ENCODE peak calls at places on chromosomes 2 and 18, in seven cellular contexts. B is A549, P is neural crest cell, V is Calu3, A is mammary epithelial cell, K is cardiac muscle cell, Y is HepG2. M is an unnamed sample.

GRCh38 chr2:239774142-239774462 is 251.0 kb downstream of the NDUFA10 start:
- DNase-seq in B (no peak), P (no peak), V (no peak), A (no peak), K (no peak), Y (no peak), M (no peak)

GRCh38 chr2:120344214-120344990 is 1.5 kb upstream of the INHBB start:
- DNase-seq in B (no peak), P (peak; percentile 29), V (peak; percentile 27), A (no peak), K (peak; percentile 34), Y (no peak), M (no peak)

GRCh38 chr2:79982445-79982844 is 322.1 kb downstream of the LRRTM1 start:
- DNase-seq in B (no peak), P (peak; percentile 11), V (peak; percentile 18), A (no peak), K (no peak), Y (peak; percentile 18), M (no peak)

GRCh38 chr2:150042844-150043503 is 444.5 kb downstream of the RND3 start:
- DNase-seq in B (no peak), P (no peak), V (no peak), A (no peak), K (no peak), Y (no peak), M (no peak)

GRCh38 chr2:49261021-49261538 is 106.8 kb upstream of the FSHR start:
- DNase-seq in B (no peak), P (no peak), V (no peak), A (no peak), K (peak; percentile 23), Y (no peak), M (no peak)

GRCh38 chr2:96747061-96747460 is 7.2 kb upstream of the LMAN2L start:
- DNase-seq in B (no peak), P (no peak), V (no peak), A (no peak), K (no peak), Y (no peak), M (no peak)

GRCh38 chr2:161283926-161284325 is 24.3 kb upstream of the PSMD14 start:
- DNase-seq in B (no peak), P (no peak), V (no peak), A (no peak), K (peak; percentile 25), Y (no peak), M (no peak)

GRCh38 chr2:223297788-223298187 is 245.8 kb downstream of the KCNE4 start:
- DNase-seq in B (no peak), P (no peak), V (no peak), A (peak; percentile 14), K (no peak), Y (no peak), M (no peak)

GRCh38 chr2:106147665-106148064 is 46.4 kb downstream of the UXS1 start:
- DNase-seq in B (no peak), P (no peak), V (no peak), A (no peak), K (no peak), Y (no peak), M (no peak)

GRCh38 chr2:54954705-54955357 is 95.4 kb downstream of the RTN4 start:
- DNase-seq in B (no peak), P (no peak), V (no peak), A (no peak), K (no peak), Y (no peak), M (no peak)

GRCh38 chr2:85398426-85399182 is 11.6 kb downstream of the CAPG start:
- DNase-seq in B (no peak), P (no peak), V (no peak), A (no peak), K (no peak), Y (no peak), M (no peak)

GRCh38 chr2:111946294-111947114 is 48.1 kb downstream of the MERTK start:
- DNase-seq in B (peak; percentile 22), P (no peak), V (peak; percentile 77), A (peak; percentile 94), K (peak; percentile 93), Y (peak; percentile 70), M (no peak)

GRCh38 chr2:175111200-175111657 is 56.8 kb downstream of the ATF2 start:
- DNase-seq in B (peak; percentile 16), P (no peak), V (no peak), A (peak; percentile 34), K (peak; percentile 68), Y (peak; percentile 61), M (no peak)

GRCh38 chr2:222703866-222704265 is 32.4 kb downstream of the MOGAT1 start:
- DNase-seq in B (no peak), P (no peak), V (no peak), A (no peak), K (peak; percentile 5), Y (no peak), M (no peak)

GRCh38 chr2:31978998-31979397 is 31.8 kb downstream of the MEMO1 start:
- DNase-seq in B (no peak), P (no peak), V (no peak), A (no peak), K (no peak), Y (no peak), M (no peak)

GRCh38 chr2:151922845-151923666 is 94.8 kb upstream of the ARL5A start:
- DNase-seq in B (no peak), P (no peak), V (peak; percentile 78), A (peak; percentile 40), K (peak; percentile 42), Y (peak; percentile 43), M (no peak)

GRCh38 chr18:34977787-34978532 is 63.3 kb upstream of the MAPRE2 start:
- DNase-seq in B (no peak), P (peak; percentile 28), V (peak; percentile 74), A (peak; percentile 66), K (no peak), Y (no peak), M (peak; percentile 39)

GRCh38 chr2:204357175-204357695 is 188.0 kb upstream of the PARD3B start:
- DNase-seq in B (no peak), P (no peak), V (no peak), A (no peak), K (no peak), Y (no peak), M (no peak)

GRCh38 chr2:204361738-204362137 is 183.5 kb upstream of the PARD3B start:
- DNase-seq in B (no peak), P (no peak), V (no peak), A (no peak), K (no peak), Y (no peak), M (no peak)

GRCh38 chr2:204362603-204363002 is 182.7 kb upstream of the PARD3B start:
- DNase-seq in B (no peak), P (no peak), V (no peak), A (no peak), K (no peak), Y (no peak), M (no peak)

GRCh38 chr2:204363513-204363912 is 181.8 kb upstream of the PARD3B start:
- DNase-seq in B (no peak), P (no peak), V (no peak), A (no peak), K (no peak), Y (no peak), M (no peak)

GRCh38 chr2:204360218-204361007 is 184.9 kb upstream of the PARD3B start:
- DNase-seq in B (no peak), P (no peak), V (no peak), A (no peak), K (no peak), Y (no peak), M (no peak)
- TF ChIP-seq CTCF in B (no peak), P (no peak), V (no peak), A (no peak), K (no peak), Y (no peak), M (no peak)

GRCh38 chr2:10345813-10346212 is 43.1 kb downstream of the HPCAL1 start:
- DNase-seq in B (no peak), P (no peak), V (no peak), A (no peak), K (no peak), Y (no peak), M (no peak)

GRCh38 chr2:10345126-10345525 is 42.4 kb downstream of the HPCAL1 start:
- DNase-seq in B (no peak), P (no peak), V (no peak), A (no peak), K (no peak), Y (no peak), M (no peak)

GRCh38 chr2:10344105-10345066 is 41.7 kb downstream of the HPCAL1 start:
- DNase-seq in B (no peak), P (no peak), V (no peak), A (no peak), K (no peak), Y (no peak), M (no peak)

GRCh38 chr2:10347559-10347941 is 44.8 kb downstream of the HPCAL1 start:
- DNase-seq in B (no peak), P (no peak), V (no peak), A (no peak), K (no peak), Y (no peak), M (no peak)

GRCh38 chr2:10346929-10347558 is 44.3 kb downstream of the HPCAL1 start:
- DNase-seq in B (no peak), P (no peak), V (no peak), A (no peak), K (no peak), Y (no peak), M (no peak)
- TF ChIP-seq CTCF in B (no peak), P (no peak), V (no peak), A (no peak), K (no peak), Y (no peak), M (no peak)

GRCh38 chr18:36526611-36527010 is 229.1 kb downstream of the FHOD3 start:
- DNase-seq in B (no peak), P (no peak), V (no peak), A (no peak), K (no peak), Y (no peak), M (no peak)
- TF ChIP-seq CTCF in B (no peak), P (no peak), V (no peak), A (no peak), K (no peak), Y (no peak), M (no peak)

GRCh38 chr2:25380586-25381360 is 39.0 kb upstream of the DNMT3A start:
- DNase-seq in B (no peak), P (no peak), V (no peak), A (no peak), K (no peak), Y (no peak), M (peak; percentile 13)

GRCh38 chr2:25386662-25387478 is 45.1 kb upstream of the DNMT3A start:
- DNase-seq in B (no peak), P (no peak), V (no peak), A (no peak), K (no peak), Y (no peak), M (no peak)

GRCh38 chr2:25380023-25380422 is 38.3 kb upstream of the DNMT3A start:
- DNase-seq in B (no peak), P (no peak), V (no peak), A (no peak), K (no peak), Y (no peak), M (no peak)

GRCh38 chr2:25381502-25381901 is 39.8 kb upstream of the DNMT3A start:
- DNase-seq in B (no peak), P (no peak), V (no peak), A (no peak), K (no peak), Y (no peak), M (no peak)

DNA sequence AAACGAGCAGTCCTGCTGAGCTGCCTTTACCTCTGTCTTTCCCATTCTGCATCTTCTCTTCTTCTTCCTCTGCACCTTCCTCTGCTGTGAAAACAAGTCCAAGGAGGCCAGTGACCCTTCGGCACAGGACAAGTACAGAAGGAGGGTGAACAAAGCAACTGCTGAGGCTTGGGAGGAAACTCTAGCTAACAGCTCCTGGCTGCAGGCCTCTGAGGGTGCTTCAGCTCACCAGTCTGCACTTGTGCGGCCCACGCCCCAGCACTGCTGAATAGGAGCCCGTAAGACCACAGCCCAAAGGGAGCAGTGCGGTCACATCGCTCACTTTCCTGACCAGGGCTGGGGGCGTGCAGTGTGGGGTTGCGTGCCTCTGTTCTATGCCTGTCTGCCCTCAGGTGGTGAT is 42.1 kb upstream of the DNMT3A start:
- DNase-seq in B (no peak), P (no peak), V (no peak), A (no peak), K (no peak), Y (no peak), M (no peak)
- TF ChIP-seq CTCF in B (no peak), P (no peak), V (no peak), A (no peak), K (no peak), Y (no peak), M (no peak)